ENCODE peak calls at places on chromosome 19, in nine cellular contexts. T, Z, D, W, Q, I, K, G and L are unnamed samples.
A peak's percentile ranks its signal among the peaks of the same experiment; 100 is the strongest.

GRCh38 chr19:18674616-18675015 is 8.9 kb upstream of the CRTC1 start:
- DNase-seq in T (no peak), Z (no peak), D (no peak), W (no peak), Q (peak; percentile 30), I (no peak), K (no peak), G (no peak), L (no peak)

GRCh38 chr19:10230155-10230903 is 802 bp downstream of the S1PR2 start:
- DNase-seq in T (peak; percentile 71), Z (no peak), D (peak; percentile 73), W (peak; percentile 43), Q (peak; percentile 48), I (peak; percentile 28), K (peak; percentile 48), G (peak; percentile 76), L (no peak)

GRCh38 chr19:37936166-37936565 is 29.2 kb downstream of the SIPA1L3 start:
- DNase-seq in T (no peak), Z (no peak), D (no peak), W (no peak), Q (no peak), I (peak; percentile 73), K (no peak), G (no peak), L (no peak)

GRCh38 chr19:823565-824121 is 1.9 kb upstream of the PLPPR3 start:
- DNase-seq in T (no peak), Z (no peak), D (no peak), W (no peak), Q (no peak), I (no peak), K (no peak), G (no peak), L (no peak)

GRCh38 chr19:10163557-10163956 is 31.2 kb downstream of the DNMT1 start:
- DNase-seq in T (no peak), Z (no peak), D (no peak), W (no peak), Q (no peak), I (no peak), K (no peak), G (no peak), L (no peak)

GRCh38 chr19:1511989-1512338 is 855 bp downstream of the ADAMTSL5 start:
- DNase-seq in T (no peak), Z (no peak), D (no peak), W (no peak), Q (no peak), I (no peak), K (no peak), G (no peak), L (no peak)

GRCh38 chr19:33293255-33294057 is 8.9 kb downstream of the CEBPA start:
- DNase-seq in T (no peak), Z (peak; percentile 54), D (no peak), W (no peak), Q (peak; percentile 75), I (peak; percentile 70), K (peak; percentile 79), G (no peak), L (peak; percentile 29)

GRCh38 chr19:19459099-19459498 is 53.6 kb downstream of the GATAD2A start:
- DNase-seq in T (no peak), Z (peak; percentile 45), D (no peak), W (no peak), Q (no peak), I (no peak), K (peak; percentile 44), G (no peak), L (no peak)

GRCh38 chr19:37227996-37228395 is 10.0 kb downstream of the ZNF383 start:
- DNase-seq in T (no peak), Z (peak; percentile 10), D (no peak), W (no peak), Q (no peak), I (peak; percentile 28), K (no peak), G (peak; percentile 59), L (no peak)

GRCh38 chr19:33471111-33471996 is 50.2 kb downstream of the PEPD start:
- DNase-seq in T (no peak), Z (no peak), D (peak; percentile 29), W (no peak), Q (no peak), I (no peak), K (no peak), G (no peak), L (no peak)

GRCh38 chr19:18386543-18387251 is 739 bp downstream of the GDF15 start:
- DNase-seq in T (no peak), Z (no peak), D (no peak), W (no peak), Q (no peak), I (no peak), K (peak; percentile 91), G (no peak), L (no peak)

GRCh38 chr19:35107541-35107939 is 8.1 kb upstream of the FXYD3 start:
- DNase-seq in T (no peak), Z (no peak), D (no peak), W (no peak), Q (no peak), I (peak; percentile 30), K (peak; percentile 29), G (no peak), L (no peak)

DNA sequence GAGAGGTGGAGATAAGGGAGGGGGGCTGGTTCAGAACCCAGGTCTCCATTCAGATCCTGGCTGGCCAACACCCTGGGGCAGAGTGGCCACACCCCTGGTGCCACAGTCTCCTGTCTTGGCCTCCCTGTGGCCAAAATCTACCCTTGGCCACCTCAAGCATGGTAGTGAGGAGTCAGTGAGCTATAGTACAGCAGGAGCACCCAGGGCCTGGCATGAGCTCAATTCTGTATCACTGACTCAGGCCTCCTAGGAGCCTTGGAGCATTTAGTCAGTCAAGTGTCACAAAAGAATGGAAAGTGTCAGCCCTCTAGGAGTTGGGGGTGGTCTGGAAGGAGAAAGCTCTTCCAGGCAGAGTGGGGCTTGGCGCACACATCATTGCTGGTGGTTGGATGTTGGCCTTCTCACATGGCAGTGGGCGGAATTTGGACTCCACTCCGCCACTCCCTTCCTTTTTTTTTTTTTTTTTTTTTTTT is 6.6 kb upstream of the CD79A start:
- DNase-seq in T (no peak), Z (peak; percentile 24), D (no peak), W (no peak), Q (peak; percentile 37), I (no peak), K (peak; percentile 45), G (no peak), L (no peak)
- H3K4me3 ChIP-seq in T (no peak overlapping the region), Z (no peak overlapping the region), D (no peak overlapping the region), W (no peak overlapping the region), Q (no peak overlapping the region), I (no peak overlapping the region), K (no peak overlapping the region), G (no peak overlapping the region), L (no peak overlapping the region)

GRCh38 chr19:16095071-16095571 is 16.6 kb upstream of the RAB8A start:
- DNase-seq in T (no peak), Z (no peak), D (no peak), W (no peak), Q (no peak), I (no peak), K (no peak), G (no peak), L (no peak)
- H3K4me3 ChIP-seq in T (no peak overlapping the region), Z (no peak overlapping the region), D (no peak overlapping the region), W (no peak overlapping the region), Q (no peak overlapping the region), I (no peak overlapping the region), K (no peak overlapping the region), G (no peak overlapping the region), L (no peak overlapping the region)

GRCh38 chr19:56765107-56765506 is 75.4 kb downstream of the PEG3 start:
- DNase-seq in T (no peak), Z (no peak), D (peak; percentile 65), W (peak; percentile 78), Q (no peak), I (peak; percentile 49), K (no peak), G (no peak), L (no peak)
- H3K4me3 ChIP-seq in T (peak overlapping the region; percentile 17), Z (no peak overlapping the region), D (peak overlapping the region; percentile 41), W (peak overlapping the region; percentile 49), Q (peak overlapping the region; percentile 54), I (peak overlapping the region; percentile 11), K (no peak overlapping the region), G (no peak overlapping the region), L (peak overlapping the region; percentile 53)

GRCh38 chr19:44907613-44908012 is 2.0 kb downstream of the APOE start:
- DNase-seq in T (no peak), Z (no peak), D (no peak), W (no peak), Q (no peak), I (no peak), K (no peak), G (no peak), L (no peak)

GRCh38 chr19:44904426-44904994 is 1.1 kb upstream of the APOE start:
- DNase-seq in T (no peak), Z (no peak), D (no peak), W (peak; percentile 59), Q (no peak), I (no peak), K (no peak), G (no peak), L (no peak)

GRCh38 chr19:44903216-44903601 is 2.4 kb upstream of the APOE start:
- DNase-seq in T (no peak), Z (no peak), D (no peak), W (no peak), Q (no peak), I (no peak), K (no peak), G (no peak), L (no peak)

GRCh38 chr19:44903602-44904425 is 1.8 kb upstream of the APOE start:
- DNase-seq in T (peak; percentile 48), Z (peak; percentile 69), D (peak; percentile 81), W (peak; percentile 84), Q (peak; percentile 54), I (peak; percentile 63), K (peak; percentile 49), G (peak; percentile 69), L (peak; percentile 25)

GRCh38 chr19:44905437-44906160 is at the start of gene APOE:
- DNase-seq in T (no peak), Z (no peak), D (no peak), W (peak; percentile 77), Q (no peak), I (peak; percentile 36), K (no peak), G (peak; percentile 71), L (no peak)
- H3K4me3 ChIP-seq in T (no peak within 1 kb of the TSS), Z (peak within 1 kb of the TSS; percentile 13), D (no peak within 1 kb of the TSS), W (peak within 1 kb of the TSS; percentile 61), Q (peak within 1 kb of the TSS; percentile 56), I (no peak within 1 kb of the TSS), K (no peak within 1 kb of the TSS), G (peak within 1 kb of the TSS; percentile 40), L (no peak within 1 kb of the TSS)

GRCh38 chr19:55646889-55647731 is 902 bp upstream of the CCDC106 start:
- DNase-seq in T (no peak), Z (no peak), D (no peak), W (no peak), Q (no peak), I (no peak), K (no peak), G (no peak), L (no peak)
- H3K4me3 ChIP-seq in T (peak overlapping the region; percentile 59), Z (peak overlapping the region; percentile 71), D (peak overlapping the region; percentile 79), W (peak overlapping the region; percentile 85), Q (peak overlapping the region; percentile 76), I (no peak overlapping the region), K (peak overlapping the region; percentile 76), G (peak overlapping the region; percentile 94), L (peak overlapping the region; percentile 80)

DNA sequence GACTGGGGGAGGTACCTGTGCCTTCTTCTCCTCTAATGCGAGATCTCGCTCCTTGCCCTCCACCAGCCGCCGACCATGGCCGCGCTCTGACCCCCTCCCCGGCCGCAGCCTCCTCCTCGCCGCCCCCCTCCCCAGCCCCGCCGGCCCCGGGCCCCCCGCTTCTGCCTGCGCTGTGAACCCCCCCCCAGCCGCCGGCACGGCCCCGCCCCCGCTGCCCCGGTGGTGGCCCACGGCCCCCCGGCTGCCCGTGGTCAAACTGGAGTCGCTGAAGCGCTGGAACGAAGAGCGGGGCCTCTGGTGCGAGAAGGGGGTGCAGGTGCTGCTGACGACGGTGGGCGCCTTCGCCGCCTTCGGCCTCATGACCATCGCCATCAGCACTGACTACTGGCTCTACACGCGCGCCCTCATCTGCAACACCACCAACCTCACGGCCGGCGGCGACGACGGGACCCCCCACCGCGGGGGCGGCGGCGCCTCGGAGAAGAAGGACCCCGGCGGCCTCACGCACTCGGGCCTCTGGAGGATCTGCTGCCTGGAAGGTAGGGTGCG is at the start of gene CACNG8:
- DNase-seq in T (no peak), Z (no peak), D (no peak), W (no peak), Q (no peak), I (no peak), K (no peak), G (no peak), L (no peak)
- H3K4me3 ChIP-seq in T (no peak within 1 kb of the TSS), Z (peak within 1 kb of the TSS; percentile 12), D (no peak within 1 kb of the TSS), W (no peak within 1 kb of the TSS), Q (no peak within 1 kb of the TSS), I (no peak within 1 kb of the TSS), K (peak within 1 kb of the TSS; percentile 41), G (peak within 1 kb of the TSS; percentile 23), L (no peak within 1 kb of the TSS)